ENCODE peak calls at places on chromosomes 16 and 17, in ten cellular contexts. G is NCI-H2171; Y is NCI-H1105 treated with DMSO at 0.1 percent for 48 hours; E is activated CD4-positive, alpha-beta T cell treated with anti-CD3 and anti-CD28 coated beads, Interleukin-2, amount 50 U/mL, for 48 hours; X is activated CD8-positive, alpha-beta memory T cell treated with anti-CD3 and anti-CD28 coated beads for 24 hours; V is H9; B is ovary; Z is lower lobe of right lung; C is HuH-7.5; R is ureter. T is an unnamed sample.

GRCh38 chr17:5413682-5414081 is 5.8 kb downstream of the NUP88 start:
- DNase-seq in V (no peak), R (no peak), X (no peak), Z (no peak), Y (no peak), E (no peak), C (no peak), G (no peak), B (no peak), T (no peak)

GRCh38 chr16:57798953-57799618 is 3.2 kb downstream of the KIFC3 start:
- DNase-seq in B (no peak), V (no peak), C (no peak), G (peak), E (no peak), Z (peak), R (no peak), Y (peak), X (no peak), T (peak)

GRCh38 chr16:69566437-69567030 is 768 bp downstream of the NFAT5 start:
- DNase-seq in E (peak), Y (no peak), R (peak), B (peak), G (no peak), Z (peak), C (peak), V (peak), X (no peak), T (peak)

GRCh38 chr17:41689497-41690299 is 1.0 kb downstream of the EIF1 start:
- DNase-seq in Z (no peak), V (no peak), G (no peak), E (peak), R (peak), X (peak), B (no peak), C (no peak), Y (no peak), T (peak)

GRCh38 chr16:53775821-53776431 is 72.0 kb downstream of the FTO start:
- DNase-seq in V (no peak), G (no peak), X (no peak), Z (no peak), E (no peak), Y (no peak), C (no peak), R (peak), B (no peak), T (peak)

GRCh38 chr17:8935194-8935593 is 30.3 kb downstream of the PIK3R5 start:
- DNase-seq in X (peak), B (no peak), R (no peak), Y (no peak), V (peak), E (peak), Z (peak), C (no peak), G (no peak), T (no peak)

GRCh38 chr17:77285594-77286390 is 145.0 kb downstream of the SEC14L1 start:
- DNase-seq in E (peak), V (no peak), Y (peak), C (no peak), G (no peak), X (no peak), R (peak), Z (peak), B (no peak), T (peak)

GRCh38 chr17:1861391-1862010 is 31.7 kb downstream of the RPA1 start:
- DNase-seq in Z (no peak), B (peak), Y (no peak), E (no peak), X (no peak), R (no peak), V (no peak), G (no peak), C (no peak), T (no peak)

GRCh38 chr17:10579270-10579669 is 29.8 kb upstream of the MYH2 start:
- DNase-seq in X (no peak), V (no peak), Y (no peak), Z (no peak), E (no peak), B (no peak), R (no peak), G (no peak), C (no peak), T (no peak)

T was measured in body of pancreas.